ENCODE peak calls at places on chromosomes 13 and 19, in seven cellular contexts. S is stimulated activated CD4-positive, alpha-beta T cell treated with anti-CD3 and anti-CD28 coated beads, Interleukin-12 subunit alpha, Interleukin-12 subunit beta, amount 100 ng/mL, for 48 hours; D is AG04449; U is AG09309; E is activated T-helper 1 cell treated with anti-CD3 and anti-CD28 coated beads, Interleukin-12 subunit alpha, Interleukin-12 subunit beta, Interleukin-2, Interleukin-4 antibody, amounts not matched to agents 30 ng/mL and 10 ng/mL and 1 ng/mL, durations not matched to agents 14 hours and 24 hours and 36 hours; A is islet precursor cell; J is HS-5. H is an unnamed sample.

GRCh38 chr19:1725100-1726064 is 27.9 kb upstream of the ONECUT3 start:
- DNase-seq in S (peak), D (no peak), U (no peak), E (peak), A (peak), J (no peak), H (peak)

GRCh38 chr19:18206018-18206417 is 2.2 kb upstream of the RAB3A start:
- DNase-seq in S (no peak), D (no peak), U (no peak), E (no peak), A (peak), J (no peak), H (no peak)

GRCh38 chr13:26706381-26706780 is 54.2 kb downstream of the GPR12 start:
- DNase-seq in S (no peak), D (no peak), U (no peak), E (no peak), A (no peak), J (no peak), H (no peak)

GRCh38 chr13:110506859-110507566 is 54.5 kb downstream of the RAB20 start:
- DNase-seq in S (no peak), D (no peak), U (no peak), E (no peak), A (no peak), J (no peak), H (no peak)

GRCh38 chr19:40691421-40692211 is 1.2 kb upstream of the NUMBL start:
- DNase-seq in S (no peak), D (no peak), U (no peak), E (no peak), A (no peak), J (no peak), H (no peak)

GRCh38 chr19:35911790-35912189 is 3.7 kb upstream of the TYROBP start:
- DNase-seq in S (peak), D (no peak), U (no peak), E (no peak), A (no peak), J (no peak), H (no peak)

GRCh38 chr19:31553112-31553843 is 204.0 kb upstream of the TSHZ3 start:
- DNase-seq in S (no peak), D (no peak), U (no peak), E (no peak), A (no peak), J (no peak), H (no peak)

GRCh38 chr19:13042443-13043130 is 47.3 kb downstream of the NFIX start:
- DNase-seq in S (no peak), D (no peak), U (no peak), E (no peak), A (no peak), J (no peak), H (no peak)

GRCh38 chr19:39502640-39503417 is 4.1 kb downstream of the DLL3 start:
- DNase-seq in S (peak), D (no peak), U (no peak), E (peak), A (peak), J (no peak), H (peak)

GRCh38 chr13:38530492-38530891 is 156.4 kb upstream of the FREM2 start:
- DNase-seq in S (no peak), D (no peak), U (peak), E (no peak), A (no peak), J (no peak), H (no peak)

GRCh38 chr13:19089315-19089714 is 92.3 kb downstream of the TUBA3C start:
- DNase-seq in S (no peak), D (no peak), U (no peak), E (no peak), A (no peak), J (no peak), H (no peak)

GRCh38 chr13:39016087-39016486 is 21.8 kb downstream of the PROSER1 start:
- DNase-seq in S (no peak), D (no peak), U (no peak), E (no peak), A (no peak), J (no peak), H (no peak)